ENCODE peak calls at places on chromosomes 16 and 17, in seven cellular contexts. Y is NCI-H1105 treated with DMSO at 0.1 percent for 48 hours, U is neural progenitor cell, Q is HTR-8/SVneo, N is sciatic nerve, R is Right ventricle myocardium superior, M is AG10803. F is an unnamed sample.

GRCh38 chr17:57442914-57443571 is 186.7 kb downstream of the MSI2 start:
- DNase-seq in Y (no peak), U (no peak), Q (no peak), N (no peak), R (peak), M (peak), F (no peak)

GRCh38 chr17:65698381-65699061 is 137.1 kb upstream of the AXIN2 start:
- DNase-seq in Y (no peak), U (peak), Q (no peak), N (no peak), R (no peak), M (peak), F (no peak)

GRCh38 chr17:48215583-48216139 is 108.1 kb downstream of the SNX11 start:
- DNase-seq in Y (peak), U (peak), Q (peak), N (no peak), R (no peak), M (peak), F (peak)

GRCh38 chr17:46894024-46894423 is 28.9 kb upstream of the GOSR2 start:
- DNase-seq in Y (no peak), U (no peak), Q (no peak), N (no peak), R (no peak), M (no peak), F (no peak)

GRCh38 chr16:74577882-74578366 is 29.0 kb downstream of the GLG1 start:
- DNase-seq in Y (no peak), U (no peak), Q (peak), N (no peak), R (no peak), M (peak), F (no peak)

GRCh38 chr16:70331588-70332358 is 14.9 kb upstream of the DDX19A start:
- DNase-seq in Y (no peak), U (peak), Q (peak), N (no peak), R (no peak), M (no peak), F (no peak)

GRCh38 chr17:73257516-73257915 is 4.2 kb downstream of the CPSF4L start:
- DNase-seq in Y (no peak), U (no peak), Q (no peak), N (no peak), R (no peak), M (no peak), F (no peak)

GRCh38 chr16:81899601-81900000 is 111.7 kb downstream of the SDR42E1 start:
- DNase-seq in Y (peak), U (no peak), Q (no peak), N (no peak), R (no peak), M (no peak), F (no peak)

GRCh38 chr17:41530062-41531048 is 2.2 kb upstream of the KRT19 start:
- DNase-seq in Y (no peak), U (no peak), Q (peak), N (no peak), R (no peak), M (peak), F (peak)

GRCh38 chr17:81480140-81480917 is 32.3 kb downstream of the ACTG1 start:
- DNase-seq in Y (no peak), U (no peak), Q (peak), N (no peak), R (peak), M (peak), F (no peak)

GRCh38 chr17:80636356-80637285 is 92.0 kb downstream of the RPTOR start:
- DNase-seq in Y (no peak), U (no peak), Q (no peak), N (no peak), R (no peak), M (no peak), F (no peak)

GRCh38 chr17:4304417-4305027 is 40.7 kb upstream of the ANKFY1 start:
- DNase-seq in Y (peak), U (peak), Q (peak), N (no peak), R (no peak), M (peak), F (peak)

GRCh38 chr17:41785876-41786226 is 660 bp downstream of the JUP start:
- DNase-seq in Y (peak), U (peak), Q (no peak), N (no peak), R (no peak), M (no peak), F (no peak)

GRCh38 chr16:49342336-49343265 is 31.0 kb upstream of the C16orf78 start:
- DNase-seq in Y (no peak), U (no peak), Q (no peak), N (no peak), R (no peak), M (no peak), F (no peak)

GRCh38 chr17:7330099-7331015 is 1.2 kb upstream of the NEURL4 start:
- DNase-seq in Y (peak), U (peak), Q (peak), N (peak), R (peak), M (peak), F (peak)

GRCh38 chr16:77169650-77170236 is 21.2 kb upstream of the MON1B start:
- DNase-seq in Y (peak), U (peak), Q (no peak), N (no peak), R (no peak), M (peak), F (peak)

GRCh38 chr17:79793924-79794304 is 3.0 kb downstream of the CBX8 start:
- DNase-seq in Y (no peak), U (peak), Q (peak), N (no peak), R (peak), M (no peak), F (no peak)

GRCh38 chr16:12902511-12903324 is 1.3 kb downstream of the SHISA9 start:
- DNase-seq in Y (peak), U (peak), Q (no peak), N (no peak), R (no peak), M (no peak), F (no peak)

GRCh38 chr16:11986521-11987057 is 10.1 kb downstream of the SNX29 start:
- DNase-seq in Y (no peak), U (no peak), Q (no peak), N (no peak), R (no peak), M (peak), F (no peak)

GRCh38 chr17:48671697-48672171 is 45.6 kb upstream of the HOXB9 start:
- DNase-seq in Y (peak), U (peak), Q (peak), N (peak), R (peak), M (peak), F (peak)

GRCh38 chr17:57895382-57896060 is 45.7 kb upstream of the MRPS23 start:
- DNase-seq in Y (no peak), U (no peak), Q (no peak), N (no peak), R (peak), M (peak), F (no peak)

GRCh38 chr16:12798846-12799245 is 4.8 kb downstream of the CPPED1 start:
- DNase-seq in Y (no peak), U (no peak), Q (no peak), N (no peak), R (no peak), M (no peak), F (no peak)

GRCh38 chr17:77543779-77544178 is 403.0 kb downstream of the SEC14L1 start:
- DNase-seq in Y (no peak), U (no peak), Q (no peak), N (no peak), R (no peak), M (no peak), F (no peak)

GRCh38 chr17:4105232-4105631 is 37.6 kb downstream of the ZZEF1 start:
- DNase-seq in Y (no peak), U (no peak), Q (no peak), N (no peak), R (no peak), M (no peak), F (no peak)

GRCh38 chr17:7548585-7549400 is at the start of gene TNFSF12:
- DNase-seq in Y (no peak), U (peak), Q (no peak), N (peak), R (peak), M (peak), F (peak)

F was measured in NCI-H460.